ENCODE peak calls at places on chromosomes 4 and X, in six cellular contexts. T is G401; B is iPS-NIHi11; H is activated CD4-positive, alpha-beta T cell treated with anti-CD3 and anti-CD28 coated beads, Interleukin-2, amount 50 U/mL, for 4 hours; I is mammary epithelial cell; X is stimulated activated CD4-positive, alpha-beta T cell treated with anti-CD3 and anti-CD28 coated beads, Interleukin-12 subunit alpha, Interleukin-12 subunit beta, amount 100 ng/mL, for 48 hours. P is an unnamed sample.

GRCh38 chr4:35771571-35771970 is 472.7 kb downstream of the ARAP2 start:
- DNase-seq in T (no peak), B (no peak), H (no peak), I (no peak), X (no peak), P (no peak)

GRCh38 chr4:128287159-128287870 is at the start of gene PGRMC2:
- DNase-seq in T (peak; percentile 33), B (peak; percentile 54), H (peak; percentile 4), I (no peak), X (peak; percentile 10), P (no peak)

GRCh38 chr4:80182237-80182866 is 15.0 kb upstream of the PRDM8 start:
- DNase-seq in T (no peak), B (no peak), H (no peak), I (no peak), X (no peak), P (no peak)

GRCh38 chrX:70480660-70481018 is 36.0 kb downstream of the DLG3 start:
- DNase-seq in T (no peak), B (no peak), H (no peak), I (no peak), X (no peak), P (peak; percentile 8)

GRCh38 chr4:89757154-89757723 is 79.7 kb downstream of the SNCA start:
- DNase-seq in T (peak; percentile 79), B (no peak), H (no peak), I (no peak), X (no peak), P (no peak)

GRCh38 chrX:110087485-110088356 is 84.8 kb downstream of the TMEM164 start:
- DNase-seq in T (no peak), B (no peak), H (no peak), I (peak; percentile 94), X (no peak), P (no peak)

GRCh38 chr4:573122-573892 is 2.8 kb downstream of the TMEM271 start:
- DNase-seq in T (peak; percentile 88), B (no peak), H (no peak), I (no peak), X (no peak), P (no peak)

GRCh38 chr4:144705861-144706590 is 60.1 kb downstream of the HHIP start:
- DNase-seq in T (no peak), B (no peak), H (no peak), I (no peak), X (no peak), P (no peak)

GRCh38 chrX:110045988-110046387 is 43.1 kb downstream of the TMEM164 start:
- DNase-seq in T (peak; percentile 47), B (no peak), H (no peak), I (no peak), X (no peak), P (no peak)

GRCh38 chr4:99624141-99624719 is 33.4 kb downstream of the C4orf54 start:
- DNase-seq in T (no peak), B (no peak), H (no peak), I (no peak), X (no peak), P (no peak)

GRCh38 chr4:4764506-4764905 is 95.0 kb upstream of the MSX1 start:
- DNase-seq in T (no peak), B (no peak), H (no peak), I (no peak), X (no peak), P (no peak)

GRCh38 chrX:45788941-45789348 is 588.3 kb upstream of the DIPK2B start:
- DNase-seq in T (no peak), B (peak; percentile 19), H (no peak), I (peak; percentile 45), X (no peak), P (peak; percentile 21)

GRCh38 chrX:38664285-38664684 is 102.9 kb downstream of the TSPAN7 start:
- DNase-seq in T (peak; percentile 36), B (peak; percentile 18), H (no peak), I (peak; percentile 25), X (peak; percentile 3), P (peak; percentile 24)

GRCh38 chr4:88054909-88055308 is 47.5 kb downstream of the PKD2 start:
- DNase-seq in T (peak; percentile 40), B (peak; percentile 46), H (no peak), I (peak; percentile 39), X (no peak), P (peak; percentile 32)

GRCh38 chr4:73869130-73870055 is at the start of gene CXCL1:
- DNase-seq in T (no peak), B (peak; percentile 45), H (no peak), I (peak; percentile 66), X (no peak), P (no peak)

GRCh38 chrX:14027511-14028019 is 2.1 kb downstream of the GEMIN8 start:
- DNase-seq in T (no peak), B (no peak), H (no peak), I (peak; percentile 88), X (no peak), P (peak; percentile 30)

GRCh38 chr4:184420402-184420801 is 53.9 kb downstream of the IRF2 start:
- DNase-seq in T (no peak), B (no peak), H (no peak), I (no peak), X (no peak), P (no peak)

GRCh38 chr4:120225527-120225926 is 158.9 kb upstream of the MAD2L1 start:
- DNase-seq in T (no peak), B (no peak), H (no peak), I (no peak), X (no peak), P (no peak)

GRCh38 chr4:158810487-158811215 is 41.8 kb downstream of the FNIP2 start:
- DNase-seq in T (no peak), B (no peak), H (no peak), I (peak; percentile 87), X (no peak), P (peak; percentile 62)

GRCh38 chr4:172952052-172952451 is 216.6 kb upstream of the GALNT7 start:
- DNase-seq in T (no peak), B (peak; percentile 23), H (no peak), I (no peak), X (no peak), P (no peak)

GRCh38 chr4:66266035-66266434 is 595.7 kb upstream of the EPHA5 start:
- DNase-seq in T (no peak), B (no peak), H (no peak), I (no peak), X (no peak), P (no peak)

GRCh38 chrX:57121162-57121741 is at the start of gene SPIN2B:
- DNase-seq in T (peak; percentile 82), B (peak; percentile 88), H (peak; percentile 66), I (peak; percentile 62), X (peak; percentile 51), P (peak; percentile 85)

GRCh38 chr4:39083164-39083563 is 21.1 kb downstream of the KLHL5 start:
- DNase-seq in T (no peak), B (no peak), H (no peak), I (peak; percentile 83), X (no peak), P (no peak)

GRCh38 chr4:76211769-76212168 is 1.9 kb downstream of the SCARB2 start:
- DNase-seq in T (no peak), B (no peak), H (no peak), I (no peak), X (no peak), P (no peak)

GRCh38 chr4:173264245-173264959 is 69.8 kb downstream of the HMGB2 start:
- DNase-seq in T (no peak), B (peak; percentile 19), H (peak; percentile 7), I (no peak), X (no peak), P (no peak)

GRCh38 chr4:94533405-94534223 is 81.9 kb downstream of the PDLIM5 start:
- DNase-seq in T (no peak), B (no peak), H (no peak), I (peak; percentile 35), X (no peak), P (no peak)

GRCh38 chr4:8665406-8666360 is 73.1 kb downstream of the CPZ start:
- DNase-seq in T (no peak), B (no peak), H (no peak), I (no peak), X (no peak), P (no peak)

GRCh38 chr4:1242506-1243450 is 6.2 kb downstream of the CTBP1 start:
- DNase-seq in T (no peak), B (no peak), H (no peak), I (no peak), X (no peak), P (no peak)

GRCh38 chr4:31620476-31620875 is 900.3 kb downstream of the PCDH7 start:
- DNase-seq in T (no peak), B (no peak), H (no peak), I (no peak), X (no peak), P (no peak)

GRCh38 chr4:150944660-150945059 is 70.4 kb downstream of the LRBA start:
- DNase-seq in T (no peak), B (no peak), H (no peak), I (no peak), X (no peak), P (no peak)

GRCh38 chrX:150574824-150575409 is 6.5 kb downstream of the MTM1 start:
- DNase-seq in T (no peak), B (no peak), H (no peak), I (no peak), X (no peak), P (no peak)

GRCh38 chr4:183157215-183157614 is 58.2 kb downstream of the WWC2 start:
- DNase-seq in T (no peak), B (no peak), H (no peak), I (no peak), X (no peak), P (no peak)

GRCh38 chr4:80124246-80125211 is 51.5 kb upstream of the ANTXR2 start:
- DNase-seq in T (no peak), B (no peak), H (no peak), I (peak; percentile 26), X (no peak), P (no peak)

GRCh38 chr4:139889194-139889762 is 223.7 kb downstream of the MGST2 start:
- DNase-seq in T (no peak), B (no peak), H (no peak), I (peak; percentile 91), X (no peak), P (no peak)

GRCh38 chr4:11881364-11881763 is 452.7 kb upstream of the HS3ST1 start:
- DNase-seq in T (no peak), B (no peak), H (no peak), I (no peak), X (no peak), P (no peak)

GRCh38 chr4:147117400-147117799 is 171.7 kb upstream of the TTC29 start:
- DNase-seq in T (no peak), B (no peak), H (no peak), I (no peak), X (no peak), P (no peak)

GRCh38 chr4:3026531-3026930 is 47.8 kb downstream of the HTT-AS start:
- DNase-seq in T (no peak), B (no peak), H (no peak), I (no peak), X (no peak), P (no peak)

GRCh38 chr4:86759298-86759697 is 89.9 kb downstream of the SLC10A6 start:
- DNase-seq in T (no peak), B (no peak), H (no peak), I (no peak), X (no peak), P (no peak)

GRCh38 chrX:97159916-97160800 is 276.4 kb downstream of the RPA4 start:
- DNase-seq in T (no peak), B (peak; percentile 3), H (no peak), I (no peak), X (no peak), P (no peak)